ENCODE peak calls at places on chromosome 4, in five cellular contexts. T is A549, G is IMR-90, H is K562, K is H1. A is an unnamed sample.

GRCh38 chr4:184958839-184959238 is 59.5 kb upstream of the HELT start:
- DNase-seq in T (no peak), G (no peak), H (no peak), K (no peak), A (no peak)

GRCh38 chr4:76803522-76803921 is 94.4 kb downstream of the SOWAHB start:
- DNase-seq in T (peak), G (peak), H (peak), K (no peak), A (no peak)

GRCh38 chr4:151152033-151152432 is 52.6 kb downstream of the RPS3A start:
- DNase-seq in T (peak), G (no peak), H (no peak), K (no peak), A (no peak)

GRCh38 chr4:180665994-180666818 is 1577.0 kb upstream of the TENM3 start:
- DNase-seq in T (peak), G (peak), H (peak), K (no peak), A (peak)

GRCh38 chr4:53019485-53020382 is 157.6 kb downstream of the RASL11B start:
- DNase-seq in T (peak), G (peak), H (peak), K (no peak), A (peak)

GRCh38 chr4:38189445-38189844 is 229.2 kb downstream of the PTTG2 start:
- DNase-seq in T (peak), G (peak), H (no peak), K (no peak), A (peak)

GRCh38 chr4:185847352-185848078 is 35.5 kb upstream of the SORBS2 start:
- DNase-seq in T (peak), G (peak), H (no peak), K (no peak), A (peak)

GRCh38 chr4:101370663-101371210 is 23.4 kb upstream of the PPP3CA start:
- DNase-seq in T (no peak), G (no peak), H (no peak), K (no peak), A (no peak)

GRCh38 chr4:176949022-176949421 is 156.3 kb upstream of the VEGFC start:
- DNase-seq in T (no peak), G (peak), H (no peak), K (no peak), A (no peak)

GRCh38 chr4:26065833-26066232 is 151.8 kb downstream of the SMIM20 start:
- DNase-seq in T (no peak), G (no peak), H (no peak), K (no peak), A (no peak)

GRCh38 chr4:56181140-56181950 is 205.9 kb downstream of the AASDH start:
- DNase-seq in T (no peak), G (no peak), H (no peak), K (no peak), A (no peak)

GRCh38 chr4:17667653-17668201 is 53.3 kb downstream of the MED28 start:
- DNase-seq in T (no peak), G (no peak), H (no peak), K (no peak), A (no peak)

GRCh38 chr4:17664755-17665154 is 50.3 kb downstream of the MED28 start:
- DNase-seq in T (no peak), G (no peak), H (no peak), K (no peak), A (no peak)

GRCh38 chr4:17665346-17665745 is 50.9 kb downstream of the MED28 start:
- DNase-seq in T (no peak), G (no peak), H (no peak), K (no peak), A (no peak)

GRCh38 chr4:17665852-17666251 is 51.4 kb downstream of the MED28 start:
- DNase-seq in T (no peak), G (no peak), H (no peak), K (no peak), A (no peak)

GRCh38 chr4:17667253-17667652 is 52.8 kb downstream of the MED28 start:
- DNase-seq in T (no peak), G (no peak), H (no peak), K (no peak), A (no peak)
- TF ChIP-seq MAFK in T (no peak), G (no peak), H (no peak), K (no peak), A (no peak)

DNA sequence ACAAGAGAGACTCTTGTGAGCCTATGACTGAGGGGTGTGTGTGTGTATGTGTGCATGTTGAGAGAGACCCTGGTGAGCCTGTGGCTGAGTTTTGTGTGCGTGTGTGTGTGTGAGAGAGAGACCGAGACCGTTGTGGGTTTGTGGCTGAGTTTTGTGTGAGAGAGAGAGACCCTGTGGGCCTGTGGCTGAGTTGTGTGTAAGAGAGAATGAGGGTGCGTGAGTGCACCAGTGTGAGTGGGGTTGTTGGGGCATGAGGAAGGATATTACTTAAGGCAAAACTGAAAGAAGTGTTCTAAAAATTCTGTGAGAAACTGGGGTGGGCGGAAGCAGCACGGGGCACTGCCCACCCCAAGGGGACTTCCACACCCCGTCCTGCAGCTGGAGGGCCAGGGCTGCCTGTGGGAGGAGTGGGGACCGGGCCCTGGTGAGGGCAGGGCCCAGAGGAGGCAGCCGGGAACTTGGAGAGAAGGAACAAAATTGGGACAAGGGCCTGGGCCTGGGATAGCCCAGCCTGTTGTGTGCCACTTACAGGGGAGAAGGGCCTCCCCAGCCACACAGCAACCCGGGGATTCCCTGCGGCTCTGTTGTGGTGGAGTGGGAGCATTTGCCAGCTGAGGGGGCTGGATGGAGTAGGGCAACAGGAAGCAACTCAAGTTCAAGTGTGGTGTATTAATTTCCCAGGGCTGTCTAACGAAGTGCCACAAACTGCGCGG is 22.0 kb downstream of the TMEM131L start:
- DNase-seq in T (no peak), G (peak), H (no peak), K (no peak), A (no peak)
- TF ChIP-seq MAFK in T (no peak), G (no peak), H (no peak), K (no peak), A (no peak)

DNA sequence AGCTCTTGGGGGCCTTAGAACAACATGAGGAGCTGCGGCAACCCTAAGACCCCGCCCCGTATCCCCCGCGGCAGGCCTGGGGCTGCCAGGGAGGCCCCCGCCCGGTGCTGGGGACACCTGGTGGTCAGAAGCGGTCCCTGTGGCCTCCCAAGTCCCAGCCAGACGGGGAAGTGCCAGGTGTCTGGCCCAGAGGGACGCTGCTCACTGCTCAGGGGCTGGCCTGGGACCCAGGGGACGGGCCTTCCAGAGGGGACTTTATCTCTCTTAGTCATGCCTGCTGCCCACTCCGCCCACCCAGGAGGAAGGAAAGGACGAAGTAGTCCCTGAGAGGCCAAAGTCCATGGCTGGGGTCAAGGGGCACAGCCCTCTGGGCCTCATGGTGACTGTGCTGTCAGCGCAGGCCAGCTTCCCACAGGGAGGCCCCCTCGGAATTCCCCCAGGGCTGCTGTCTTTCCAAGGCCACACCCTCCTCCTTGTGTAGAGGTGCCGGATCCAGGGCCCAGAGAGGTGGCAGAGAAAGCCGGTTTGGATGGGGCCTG is 31.0 kb upstream of the HTRA3 start:
- DNase-seq in T (peak), G (no peak), H (peak), K (no peak), A (peak)
- TF ChIP-seq MAFK in T (no peak), G (no peak), H (no peak), K (no peak), A (no peak)

DNA sequence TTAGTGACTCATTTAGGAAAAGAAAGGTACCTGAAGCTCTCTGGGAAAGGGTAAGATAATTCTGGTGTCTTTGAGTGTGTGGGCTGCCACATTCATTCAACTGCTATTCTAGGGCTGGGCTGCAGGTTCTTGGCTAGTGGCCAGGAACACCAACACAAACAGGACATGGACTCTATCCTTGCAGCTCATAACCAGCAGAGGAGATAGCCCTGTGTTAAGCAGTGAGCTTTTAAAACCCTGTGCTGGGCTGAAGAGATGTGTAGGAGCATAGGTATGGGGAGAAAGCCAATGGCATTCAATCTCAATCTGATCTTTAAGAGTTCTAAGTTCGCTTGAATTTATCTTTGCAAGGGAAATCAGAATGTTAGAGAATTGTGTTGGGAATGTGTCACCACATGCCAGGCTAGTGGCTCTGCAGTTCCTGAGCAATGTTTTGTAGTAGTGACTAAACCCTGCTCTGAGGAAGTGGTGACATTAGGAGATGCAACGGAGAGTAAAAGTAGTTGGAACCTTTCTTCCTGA is 39.2 kb downstream of the SGMS2 start:
- DNase-seq in T (peak), G (peak), H (no peak), K (no peak), A (peak)
- TF ChIP-seq MAFK in T (no peak), G (no peak), H (no peak), K (no peak), A (no peak)

GRCh38 chr4:66926687-66927086 is 618.6 kb downstream of the CENPC start:
- DNase-seq in T (no peak), G (no peak), H (no peak), K (no peak), A (no peak)

GRCh38 chr4:66929748-66930147 is 615.6 kb downstream of the CENPC start:
- DNase-seq in T (no peak), G (no peak), H (no peak), K (no peak), A (no peak)

GRCh38 chr4:66930216-66930615 is 615.1 kb downstream of the CENPC start:
- DNase-seq in T (no peak), G (no peak), H (no peak), K (no peak), A (no peak)

GRCh38 chr4:66923081-66923865 is 622.0 kb downstream of the CENPC start:
- DNase-seq in T (no peak), G (no peak), H (no peak), K (no peak), A (no peak)

GRCh38 chr4:66927937-66928336 is 617.4 kb downstream of the CENPC start:
- DNase-seq in T (no peak), G (no peak), H (no peak), K (no peak), A (no peak)
- TF ChIP-seq MAFK in T (no peak), G (no peak), H (no peak), K (no peak), A (no peak)

DNA sequence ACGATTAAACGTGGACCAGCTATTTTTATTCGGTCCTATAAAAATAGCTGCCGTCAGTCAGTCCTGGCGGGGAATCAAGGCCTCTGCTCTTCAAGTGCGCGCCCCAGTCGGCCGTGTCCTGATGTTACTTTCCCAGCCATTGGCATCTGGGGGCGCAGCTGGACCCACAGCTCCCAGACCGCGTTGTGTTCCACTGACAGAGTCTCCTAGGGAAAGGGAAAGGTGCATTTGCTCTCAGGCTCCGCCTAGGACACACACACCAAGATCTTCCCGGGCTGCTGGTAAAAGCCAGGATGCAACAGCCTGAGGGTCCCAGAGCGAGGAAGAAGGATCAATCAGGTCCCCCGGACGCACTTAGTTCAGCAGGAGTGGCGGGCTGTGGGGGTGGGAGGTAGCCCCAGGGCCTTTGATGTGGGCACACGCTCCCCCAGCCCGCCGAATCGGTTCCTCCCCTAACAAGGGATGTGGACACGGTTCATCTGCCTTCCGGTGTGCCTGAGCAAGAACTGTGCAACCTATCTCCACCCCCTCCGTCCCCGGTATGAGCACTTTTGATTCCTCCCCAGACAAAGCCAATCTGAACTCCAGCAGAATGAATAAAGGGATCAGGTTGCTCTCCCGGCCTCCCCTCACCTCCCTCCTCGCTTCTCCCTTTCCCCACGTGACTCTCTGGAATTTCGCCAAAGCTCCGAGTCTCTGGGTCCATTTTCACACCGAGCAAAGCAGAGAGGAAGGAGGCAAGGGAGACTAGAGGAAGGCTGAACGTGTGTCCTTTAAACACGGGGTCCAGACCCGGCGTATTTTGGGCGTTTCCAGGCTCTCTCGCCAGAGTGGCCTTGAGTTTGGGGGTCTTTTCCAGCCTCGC is 626 bp upstream of the FRAS1 start:
- DNase-seq in T (peak), G (peak), H (peak), K (no peak), A (peak)
- TF ChIP-seq MAFK in T (no peak), G (no peak), H (no peak), K (no peak), A (no peak)

GRCh38 chr4:790466-790820 is 35.5 kb downstream of the CPLX1 start:
- DNase-seq in T (no peak), G (no peak), H (no peak), K (no peak), A (no peak)

GRCh38 chr4:788636-789297 is 37.2 kb downstream of the CPLX1 start:
- DNase-seq in T (no peak), G (no peak), H (no peak), K (no peak), A (no peak)

GRCh38 chr4:788006-788635 is 37.8 kb downstream of the CPLX1 start:
- DNase-seq in T (no peak), G (no peak), H (no peak), K (no peak), A (no peak)

GRCh38 chr4:791201-791865 is 34.6 kb downstream of the CPLX1 start:
- DNase-seq in T (no peak), G (no peak), H (no peak), K (no peak), A (no peak)

GRCh38 chr4:789571-790465 is 36.1 kb downstream of the CPLX1 start:
- DNase-seq in T (no peak), G (no peak), H (no peak), K (no peak), A (no peak)
- TF ChIP-seq MAFK in T (no peak), G (no peak), H (no peak), K (no peak), A (no peak)

GRCh38 chr4:138259801-138260200 is 17.7 kb upstream of the SLC7A11 start:
- DNase-seq in T (no peak), G (peak), H (no peak), K (no peak), A (no peak)
- TF ChIP-seq MAFK in T (peak), G (peak), H (peak), K (no peak), A (peak)

DNA sequence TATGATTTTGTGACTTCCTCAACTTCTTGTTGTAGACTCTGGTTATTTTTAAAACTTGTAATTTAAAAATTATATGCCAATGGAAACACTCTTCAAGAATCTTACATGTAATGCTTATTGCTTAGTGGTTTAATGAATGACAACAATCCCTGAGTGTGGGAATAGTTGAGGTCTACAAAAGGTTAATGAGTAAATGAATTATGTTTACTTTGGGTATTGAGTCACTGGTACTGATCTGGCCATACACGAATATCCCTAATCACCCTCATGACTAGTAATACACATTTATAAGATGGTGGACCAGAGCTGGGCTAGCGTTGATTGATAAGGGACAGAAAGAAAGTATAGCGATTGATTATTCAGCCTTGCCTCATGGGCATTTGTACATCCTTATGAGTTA is 47.1 kb downstream of the FGF2 start:
- DNase-seq in T (peak), G (peak), H (no peak), K (no peak), A (no peak)
- TF ChIP-seq MAFK in T (no peak), G (no peak), H (no peak), K (no peak), A (no peak)

DNA sequence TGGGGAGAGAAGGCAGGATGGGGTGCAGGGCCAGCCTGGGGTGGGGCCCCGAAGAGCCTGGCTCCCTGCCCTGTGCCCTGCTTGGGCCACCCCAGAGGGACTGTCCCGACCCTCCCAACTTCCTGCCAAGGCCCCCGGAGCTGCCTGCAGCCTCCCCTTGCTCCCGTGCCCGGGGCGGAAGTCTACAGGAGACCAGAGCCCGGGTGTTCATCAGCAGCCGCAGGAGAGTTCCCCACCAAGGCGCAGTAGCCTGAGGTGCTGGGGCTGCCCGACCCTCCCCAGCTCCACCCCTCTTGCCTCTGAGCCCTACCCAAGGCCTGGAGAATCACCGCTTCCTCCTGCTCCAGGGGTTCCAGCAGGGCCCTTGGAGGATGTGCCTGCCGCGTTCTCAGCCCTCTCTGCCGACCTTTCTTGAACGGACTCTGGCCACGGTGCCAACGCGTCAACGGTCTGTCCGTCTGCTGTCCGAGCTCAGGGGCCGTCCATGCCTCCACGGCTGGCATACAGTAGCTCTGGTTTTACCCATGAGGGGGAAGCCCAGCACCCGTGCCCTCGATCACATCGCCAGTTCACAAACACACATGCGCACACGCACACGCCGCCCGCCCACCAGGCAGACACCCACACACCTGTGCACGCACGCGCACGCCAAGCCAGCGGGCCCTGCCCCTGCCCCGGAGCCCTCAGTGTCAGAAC is 36.0 kb upstream of the SPON2 start:
- DNase-seq in T (no peak), G (no peak), H (no peak), K (no peak), A (no peak)
- TF ChIP-seq MAFK in T (no peak), G (no peak), H (no peak), K (no peak), A (no peak)